ENCODE peak calls at places on chromosomes 6 and 20, in ten cellular contexts. R, G, P, T, Q, M, Y, W, J and Z are unnamed samples.

GRCh38 chr20:50731930-50732690 is 730 bp downstream of the PARD6B start:
- DNase-seq in R (peak), G (no peak), P (no peak), T (no peak), Q (no peak), M (no peak), Y (no peak), W (no peak), J (peak), Z (no peak)

GRCh38 chr20:58611236-58612020 is 39.7 kb upstream of the STX16 start:
- DNase-seq in R (peak), G (no peak), P (no peak), T (no peak), Q (no peak), M (no peak), Y (peak), W (no peak), J (no peak), Z (no peak)

GRCh38 chr6:137640086-137640485 is 145.9 kb upstream of the OLIG3 start:
- DNase-seq in R (no peak), G (no peak), P (no peak), T (no peak), Q (no peak), M (no peak), Y (no peak), W (no peak), J (no peak), Z (no peak)

GRCh38 chr6:6494677-6495076 is 93.8 kb upstream of the LY86 start:
- DNase-seq in R (no peak), G (peak), P (peak), T (no peak), Q (peak), M (peak), Y (peak), W (no peak), J (peak), Z (peak)

GRCh38 chr20:59576216-59576953 is 28.0 kb upstream of the PHACTR3 start:
- DNase-seq in R (no peak), G (peak), P (no peak), T (no peak), Q (no peak), M (no peak), Y (no peak), W (no peak), J (peak), Z (no peak)

GRCh38 chr6:107820571-107821261 is 3.4 kb downstream of the SCML4 start:
- DNase-seq in R (no peak), G (peak), P (peak), T (peak), Q (no peak), M (no peak), Y (no peak), W (peak), J (no peak), Z (no peak)

GRCh38 chr20:23311932-23312331 is 38.7 kb upstream of the NXT1 start:
- DNase-seq in R (no peak), G (no peak), P (no peak), T (no peak), Q (no peak), M (no peak), Y (no peak), W (no peak), J (no peak), Z (no peak)

GRCh38 chr6:45388328-45388727 is 10.6 kb upstream of the SUPT3H start:
- DNase-seq in R (no peak), G (no peak), P (no peak), T (peak), Q (no peak), M (no peak), Y (no peak), W (peak), J (peak), Z (no peak)

GRCh38 chr6:29924731-29925130 is 17.6 kb upstream of the HLA-A start:
- DNase-seq in R (no peak), G (no peak), P (no peak), T (no peak), Q (no peak), M (no peak), Y (no peak), W (no peak), J (no peak), Z (no peak)

GRCh38 chr20:8912731-8913130 is 156.2 kb upstream of the PLCB4 start:
- DNase-seq in R (no peak), G (no peak), P (no peak), T (no peak), Q (no peak), M (no peak), Y (no peak), W (no peak), J (no peak), Z (no peak)

DNA sequence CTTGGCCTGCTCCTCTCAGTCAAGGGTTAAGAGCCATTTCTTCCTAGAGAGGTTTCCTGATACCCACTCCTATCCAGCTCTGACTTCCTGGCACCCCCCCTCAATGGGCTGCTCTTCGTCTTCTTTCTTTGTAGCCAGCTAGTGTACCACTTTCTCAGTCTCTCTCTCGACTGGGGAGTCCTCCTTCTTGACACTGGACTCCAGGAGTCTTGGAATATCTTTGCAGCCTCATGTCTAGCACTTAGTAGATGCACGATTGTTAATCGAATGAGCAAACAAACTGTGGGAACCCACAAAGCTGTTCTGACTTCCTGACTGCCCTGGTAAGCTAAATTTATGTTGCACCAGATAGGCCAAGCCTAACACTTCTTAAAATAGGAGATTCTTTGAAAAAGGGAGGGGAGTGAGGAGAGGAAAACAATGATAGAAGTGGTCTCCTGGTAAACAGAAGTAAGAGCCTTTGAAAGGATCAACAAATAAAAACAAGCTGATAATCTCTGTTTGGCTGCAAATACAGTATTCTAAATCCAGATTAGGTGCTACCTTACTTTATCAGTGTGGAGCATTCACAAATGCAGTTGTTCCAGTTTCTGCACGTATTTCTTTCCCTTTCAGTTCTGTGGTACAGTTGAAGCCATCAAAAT is 160.1 kb upstream of the CITED2 start:
- DNase-seq in R (no peak), G (no peak), P (no peak), T (no peak), Q (no peak), M (peak), Y (no peak), W (no peak), J (no peak), Z (no peak)
- H3K4me3 ChIP-seq in R (no peak), G (no peak), P (peak), T (no peak), Q (no peak), M (peak), Y (no peak), W (no peak), J (no peak), Z (no peak)

GRCh38 chr6:152399409-152399808 is 237.8 kb downstream of the SYNE1 start:
- DNase-seq in R (peak), G (no peak), P (no peak), T (peak), Q (no peak), M (no peak), Y (peak), W (no peak), J (no peak), Z (no peak)
- H3K4me3 ChIP-seq in R (no peak), G (no peak), P (no peak), T (no peak), Q (no peak), M (no peak), Y (peak), W (no peak), J (no peak), Z (no peak)

GRCh38 chr20:3898639-3899038 is 9.5 kb downstream of the PANK2 start:
- DNase-seq in R (no peak), G (no peak), P (no peak), T (no peak), Q (no peak), M (no peak), Y (no peak), W (no peak), J (no peak), Z (no peak)

GRCh38 chr20:3902446-3902845 is 13.3 kb downstream of the PANK2 start:
- DNase-seq in R (no peak), G (no peak), P (no peak), T (no peak), Q (no peak), M (no peak), Y (no peak), W (no peak), J (no peak), Z (no peak)

GRCh38 chr20:3901028-3901746 is 12.0 kb downstream of the PANK2 start:
- DNase-seq in R (no peak), G (no peak), P (no peak), T (peak), Q (no peak), M (no peak), Y (no peak), W (peak), J (no peak), Z (no peak)

GRCh38 chr20:3902041-3902440 is 12.9 kb downstream of the PANK2 start:
- DNase-seq in R (no peak), G (no peak), P (no peak), T (no peak), Q (no peak), M (no peak), Y (no peak), W (no peak), J (no peak), Z (no peak)

DNA sequence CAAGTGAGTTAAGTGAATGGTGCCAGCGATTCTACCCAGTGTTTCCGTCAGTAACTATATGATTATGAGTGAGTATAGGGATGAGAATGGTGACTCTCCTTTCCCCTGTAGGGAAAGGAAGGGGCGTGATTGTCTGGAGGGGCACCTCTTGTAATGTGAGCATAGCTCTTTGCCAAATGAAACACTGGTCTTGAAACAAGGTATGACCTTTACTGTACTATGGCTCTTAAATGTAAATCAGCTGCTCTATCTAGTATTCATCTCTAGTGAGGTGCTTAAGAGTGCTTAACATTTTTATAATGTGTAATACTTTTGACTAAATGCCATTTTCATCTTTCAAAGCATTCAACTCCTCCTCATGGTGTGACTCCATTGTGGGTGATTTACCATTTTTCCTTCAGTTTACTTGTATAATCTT is 11.0 kb downstream of the PANK2 start:
- DNase-seq in R (no peak), G (no peak), P (no peak), T (no peak), Q (no peak), M (no peak), Y (no peak), W (no peak), J (peak), Z (no peak)
- H3K4me3 ChIP-seq in R (no peak), G (no peak), P (no peak), T (no peak), Q (no peak), M (no peak), Y (no peak), W (no peak), J (peak), Z (no peak)

GRCh38 chr6:1545654-1546053 is 64.1 kb upstream of the FOXC1 start:
- DNase-seq in R (no peak), G (no peak), P (no peak), T (no peak), Q (no peak), M (no peak), Y (no peak), W (no peak), J (no peak), Z (no peak)
- H3K4me3 ChIP-seq in R (no peak), G (no peak), P (no peak), T (no peak), Q (no peak), M (no peak), Y (no peak), W (no peak), J (no peak), Z (no peak)

GRCh38 chr20:18057994-18058349 is 256 bp upstream of the OVOL2 start:
- DNase-seq in R (no peak), G (no peak), P (no peak), T (no peak), Q (no peak), M (no peak), Y (no peak), W (no peak), J (no peak), Z (no peak)

GRCh38 chr20:18052856-18053255 is 4.9 kb downstream of the OVOL2 start:
- DNase-seq in R (no peak), G (no peak), P (no peak), T (no peak), Q (no peak), M (no peak), Y (no peak), W (no peak), J (no peak), Z (no peak)

GRCh38 chr20:18056174-18057105 is 1.3 kb downstream of the OVOL2 start:
- DNase-seq in R (no peak), G (peak), P (peak), T (peak), Q (no peak), M (peak), Y (no peak), W (peak), J (peak), Z (no peak)

GRCh38 chr20:18057106-18057993 is at the start of gene OVOL2:
- DNase-seq in R (peak), G (peak), P (peak), T (peak), Q (peak), M (peak), Y (no peak), W (peak), J (peak), Z (no peak)

GRCh38 chr20:18055261-18055660 is 2.5 kb downstream of the OVOL2 start:
- DNase-seq in R (no peak), G (no peak), P (no peak), T (no peak), Q (no peak), M (no peak), Y (no peak), W (no peak), J (peak), Z (no peak)
- H3K4me3 ChIP-seq in R (no peak), G (no peak), P (peak), T (no peak), Q (no peak), M (no peak), Y (no peak), W (no peak), J (peak), Z (no peak)

GRCh38 chr6:144149558-144149893 is 791 bp upstream of the STX11 start:
- DNase-seq in R (no peak), G (no peak), P (no peak), T (no peak), Q (no peak), M (no peak), Y (no peak), W (no peak), J (no peak), Z (no peak)
- H3K4me3 ChIP-seq in R (peak), G (peak), P (peak), T (peak), Q (peak), M (peak), Y (peak), W (peak), J (peak), Z (peak)